ENCODE peak calls at places on chromosomes 11 and 22, in eight cellular contexts. M, T, H, D, Z, X, E and G are unnamed samples.

GRCh38 chr11:57792060-57792541 is 30.5 kb downstream of the CTNND1 start:
- DNase-seq in M (peak; percentile 71), T (no peak), H (peak; percentile 39), D (peak; percentile 60), Z (peak; percentile 80), X (peak; percentile 44), E (no peak), G (peak; percentile 92)

GRCh38 chr11:76152086-76152658 is 54.1 kb downstream of the WNT11 start:
- DNase-seq in M (peak; percentile 89), T (peak; percentile 94), H (peak; percentile 79), D (peak; percentile 84), Z (peak; percentile 93), X (peak; percentile 92), E (peak; percentile 70), G (peak; percentile 96)

GRCh38 chr22:32999039-32999861 is 58.9 kb downstream of the SYN3 start:
- DNase-seq in M (no peak), T (no peak), H (no peak), D (no peak), Z (no peak), X (no peak), E (no peak), G (peak; percentile 90)

GRCh38 chr11:108609681-108610080 is 16.1 kb upstream of the EXPH5 start:
- DNase-seq in M (no peak), T (no peak), H (no peak), D (no peak), Z (no peak), X (peak; percentile 41), E (no peak), G (no peak)

GRCh38 chr11:119149371-119150275 is 771 bp downstream of the ABCG4 start:
- DNase-seq in M (no peak), T (no peak), H (no peak), D (no peak), Z (no peak), X (no peak), E (no peak), G (no peak)

GRCh38 chr22:20205964-20206708 is 55.3 kb upstream of the CCDC188 start:
- DNase-seq in M (peak; percentile 78), T (no peak), H (peak; percentile 46), D (peak; percentile 45), Z (peak; percentile 74), X (peak; percentile 99), E (peak; percentile 37), G (no peak)

GRCh38 chr22:48276933-48277867 is 1514.8 kb downstream of the TBC1D22A start:
- DNase-seq in M (peak; percentile 34), T (no peak), H (no peak), D (no peak), Z (peak; percentile 40), X (no peak), E (no peak), G (no peak)

GRCh38 chr11:46347637-46348311 is 511 bp downstream of the DGKZ start:
- DNase-seq in M (peak; percentile 34), T (peak; percentile 82), H (no peak), D (no peak), Z (peak; percentile 77), X (no peak), E (no peak), G (no peak)

GRCh38 chr11:91921974-91922373 is 302.6 kb upstream of the FAT3 start:
- DNase-seq in M (no peak), T (no peak), H (no peak), D (no peak), Z (no peak), X (no peak), E (no peak), G (no peak)

GRCh38 chr11:12218909-12219308 is 108.5 kb downstream of the MICAL2 start:
- DNase-seq in M (peak; percentile 48), T (no peak), H (no peak), D (no peak), Z (no peak), X (no peak), E (peak; percentile 76), G (no peak)
- H3K4me1 ChIP-seq in M (peaks cover 57% of the 10 kb centered on the region), T (peaks cover 36% of the 10 kb centered on the region), H (peaks cover 24% of the 10 kb centered on the region), D (no peaks in the 10 kb centered on the region), Z (peaks cover 72% of the 10 kb centered on the region), X (peaks cover 22% of the 10 kb centered on the region), E (peaks cover 78% of the 10 kb centered on the region), G (peaks cover 84% of the 10 kb centered on the region)

DNA sequence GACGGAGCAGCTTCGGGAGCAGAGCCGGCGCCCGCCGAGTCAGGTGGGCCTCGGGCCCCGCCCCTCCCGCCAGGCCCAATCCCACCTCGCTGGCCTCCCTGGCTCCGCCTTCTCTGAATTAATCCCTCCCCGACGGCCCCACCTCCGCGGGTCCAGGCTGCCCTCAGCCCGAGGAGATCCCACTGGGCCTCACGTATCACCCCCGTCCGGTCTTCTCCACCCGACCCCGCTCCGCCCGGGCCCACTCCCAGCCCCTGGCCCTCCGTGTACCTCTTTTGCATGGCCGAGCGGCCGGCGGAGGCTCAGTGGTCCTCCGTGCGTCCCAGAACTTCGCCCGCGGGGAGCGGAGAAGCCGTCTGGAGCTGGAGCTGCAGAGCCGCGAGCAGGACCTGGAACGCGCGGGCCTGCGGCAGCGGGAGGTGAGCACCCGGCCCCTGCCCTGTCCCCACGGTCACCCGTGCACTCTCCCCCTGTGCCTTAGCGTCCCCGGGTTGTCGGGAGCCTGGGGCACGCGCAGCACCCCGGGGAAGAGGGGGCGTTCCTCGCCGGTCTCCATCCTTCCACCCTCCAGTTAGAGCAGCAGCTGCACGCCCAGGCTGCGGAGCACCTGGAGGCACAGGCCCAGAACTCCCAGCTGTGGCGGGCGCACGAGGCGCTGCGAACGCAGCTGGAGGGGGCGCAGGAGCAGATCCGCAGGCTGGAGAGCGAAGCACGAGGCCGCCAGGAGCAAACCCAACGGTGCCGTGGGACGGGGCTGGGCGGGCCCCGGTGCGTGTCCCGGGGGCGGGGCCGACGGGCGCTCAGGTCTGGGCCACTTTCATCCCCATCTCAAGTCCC is 2.2 kb upstream of the CD151 start:
- DNase-seq in M (peak; percentile 84), T (no peak), H (peak; percentile 71), D (peak; percentile 74), Z (no peak), X (no peak), E (peak; percentile 74), G (no peak)
- TF ChIP-seq POLR2AphosphoS5 in M (peak; percentile 74), T (no peak), H (peak; percentile 64), D (no peak), Z (no peak), X (no peak), E (peak; percentile 59), G (no peak)

GRCh38 chr22:50473088-50473487 is 1.7 kb downstream of the SBF1 start:
- DNase-seq in M (peak; percentile 41), T (no peak), H (no peak), D (no peak), Z (no peak), X (peak; percentile 46), E (peak; percentile 35), G (no peak)

GRCh38 chr22:50476819-50477344 is 2.0 kb upstream of the SBF1 start:
- DNase-seq in M (no peak), T (no peak), H (no peak), D (no peak), Z (no peak), X (no peak), E (no peak), G (no peak)

GRCh38 chr22:50475652-50476002 is 792 bp upstream of the SBF1 start:
- DNase-seq in M (no peak), T (no peak), H (no peak), D (no peak), Z (no peak), X (no peak), E (no peak), G (no peak)

GRCh38 chr22:50473855-50474671 is 772 bp downstream of the SBF1 start:
- DNase-seq in M (peak; percentile 44), T (no peak), H (no peak), D (no peak), Z (peak; percentile 65), X (peak; percentile 24), E (no peak), G (no peak)

GRCh38 chr22:50474711-50475651 is at the start of gene SBF1:
- DNase-seq in M (peak; percentile 94), T (peak; percentile 96), H (peak; percentile 91), D (peak; percentile 88), Z (peak; percentile 95), X (peak; percentile 91), E (peak; percentile 79), G (peak; percentile 96)
- H3K27ac ChIP-seq in M (peak within 1 kb of the TSS; percentile 91), T (peak within 1 kb of the TSS; percentile 83), H (peak within 1 kb of the TSS; percentile 77), D (peak within 1 kb of the TSS; percentile 89), Z (peak within 1 kb of the TSS; percentile 82), X (peak within 1 kb of the TSS; percentile 46), E (peak within 1 kb of the TSS; percentile 43), G (peak within 1 kb of the TSS; percentile 90)

GRCh38 chr22:22892096-22893052 is 4.8 kb downstream of the IGLL5 start:
- DNase-seq in M (no peak), T (peak; percentile 11), H (no peak), D (no peak), Z (peak; percentile 7), X (no peak), E (no peak), G (no peak)
- H3K4me1 ChIP-seq in M (no peaks in the 10 kb centered on the region), T (no peaks in the 10 kb centered on the region), H (no peaks in the 10 kb centered on the region), D (no peaks in the 10 kb centered on the region), Z (no peaks in the 10 kb centered on the region), X (peaks cover 6% of the 10 kb centered on the region), E (no peaks in the 10 kb centered on the region), G (no peaks in the 10 kb centered on the region)

DNA sequence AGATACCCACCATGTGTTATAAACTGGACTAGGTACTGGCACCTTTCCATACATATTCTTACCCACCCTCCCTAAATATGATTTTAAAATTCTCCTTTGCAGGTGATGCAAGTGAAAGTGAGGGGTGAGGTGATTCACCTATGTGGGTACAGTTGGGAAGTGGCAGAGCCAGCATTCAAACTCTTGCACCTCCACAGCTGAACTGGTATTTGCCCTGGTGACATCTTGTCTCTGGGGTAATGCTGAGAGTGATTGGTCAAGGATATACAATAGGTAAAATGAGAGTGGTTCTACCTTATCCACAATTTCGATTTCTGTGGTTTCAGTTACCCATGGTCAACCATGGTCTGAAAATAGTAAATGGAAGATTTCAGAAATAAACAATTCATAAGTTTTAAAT is 288.2 kb downstream of the MIAT start:
- DNase-seq in M (no peak), T (no peak), H (no peak), D (no peak), Z (no peak), X (no peak), E (no peak), G (no peak)
- TF ChIP-seq POLR2AphosphoS5 in M (no peak), T (no peak), H (no peak), D (no peak), Z (no peak), X (no peak), E (no peak), G (no peak)

GRCh38 chr11:21588754-21589153 is 604.1 kb upstream of the ANO5 start:
- DNase-seq in M (no peak), T (no peak), H (no peak), D (no peak), Z (no peak), X (no peak), E (no peak), G (no peak)
- H3K27ac ChIP-seq in M (no peak overlapping the region), T (no peak overlapping the region), H (no peak overlapping the region), D (no peak overlapping the region), Z (no peak overlapping the region), X (no peak overlapping the region), E (no peak overlapping the region), G (no peak overlapping the region)